ENCODE peak calls at places on chromosomes 11 and 22, in four cellular contexts. One of them, this sample, is unnamed. For H3K79me2, the result is how much of the 10 kb centered on the place peaks cover.

GRCh38 chr22:31305194-31305593 is 12.9 kb upstream of the PIK3IP1 start:
- DNase-seq in H1: no peak
- DNase-seq in astrocyte: no peak
- DNase-seq in SK-N-SH: no peak
- DNase-seq in this sample: no peak

GRCh38 chr11:68988486-68988885 is 7.7 kb upstream of the MRGPRD start:
- DNase-seq in H1: no peak
- DNase-seq in SK-N-SH: no peak
- DNase-seq in astrocyte: no peak
- DNase-seq in this sample: no peak

GRCh38 chr11:45960387-45961110 is 38.1 kb downstream of the LARGE2 start:
- DNase-seq in SK-N-SH: no peak
- DNase-seq in astrocyte: no peak
- DNase-seq in H1: no peak
- DNase-seq in this sample: no peak

GRCh38 chr11:75170463-75171201 is 19.7 kb downstream of the SLCO2B1 start:
- DNase-seq in astrocyte: no peak
- DNase-seq in SK-N-SH: no peak
- DNase-seq in H1: no peak
- DNase-seq in this sample: no peak

GRCh38 chr11:123429851-123430735 is at the start of gene GRAMD1B:
- DNase-seq in SK-N-SH: peak
- DNase-seq in H1: peak
- DNase-seq in astrocyte: peak
- DNase-seq in this sample: peak

GRCh38 chr11:74670171-74670570 is 61.1 kb downstream of the CHRDL2 start:
- DNase-seq in H1: peak
- DNase-seq in SK-N-SH: no peak
- DNase-seq in astrocyte: no peak
- DNase-seq in this sample: no peak

GRCh38 chr11:28108909-28109308 is 721 bp downstream of the METTL15 start:
- DNase-seq in H1: no peak
- DNase-seq in SK-N-SH: no peak
- DNase-seq in astrocyte: no peak
- DNase-seq in this sample: peak

GRCh38 chr11:128365044-128365443 is 222.3 kb downstream of the ETS1 start:
- DNase-seq in SK-N-SH: no peak
- DNase-seq in H1: no peak
- DNase-seq in astrocyte: peak
- DNase-seq in this sample: peak

GRCh38 chr11:14455648-14456430 is 43.8 kb downstream of the COPB1 start:
- DNase-seq in H1: no peak
- DNase-seq in SK-N-SH: no peak
- DNase-seq in astrocyte: no peak
- DNase-seq in this sample: peak

GRCh38 chr11:94826415-94826814 is 58.3 kb downstream of the AMOTL1 start:
- DNase-seq in astrocyte: no peak
- DNase-seq in SK-N-SH: no peak
- DNase-seq in H1: no peak
- DNase-seq in this sample: no peak

GRCh38 chr11:77617892-77618291 is 19.7 kb downstream of the CLNS1A start:
- DNase-seq in astrocyte: peak
- DNase-seq in SK-N-SH: no peak
- DNase-seq in H1: no peak
- DNase-seq in this sample: no peak

GRCh38 chr11:665707-666281 is 28.7 kb downstream of the DRD4 start:
- DNase-seq in H1: no peak
- DNase-seq in SK-N-SH: no peak
- DNase-seq in astrocyte: peak
- DNase-seq in this sample: no peak

GRCh38 chr11:6932150-6932549 is 5.9 kb downstream of the ZNF215 start:
- DNase-seq in H1: no peak
- DNase-seq in SK-N-SH: no peak
- DNase-seq in astrocyte: no peak
- DNase-seq in this sample: no peak

GRCh38 chr11:113773092-113773415 is 438 bp downstream of the ZW10 start:
- DNase-seq in astrocyte: peak
- DNase-seq in H1: no peak
- DNase-seq in SK-N-SH: no peak
- DNase-seq in this sample: no peak

GRCh38 chr11:101061606-101062005 is 68.0 kb downstream of the PGR start:
- DNase-seq in astrocyte: peak
- DNase-seq in SK-N-SH: no peak
- DNase-seq in H1: no peak
- DNase-seq in this sample: no peak

GRCh38 chr11:75490221-75491181 is 35.2 kb downstream of the GDPD5 start:
- DNase-seq in SK-N-SH: no peak
- DNase-seq in astrocyte: peak
- DNase-seq in H1: peak
- DNase-seq in this sample: peak

GRCh38 chr11:76752321-76753175 is 30.6 kb upstream of the TSKU start:
- DNase-seq in SK-N-SH: peak
- DNase-seq in H1: no peak
- DNase-seq in astrocyte: peak
- DNase-seq in this sample: no peak

GRCh38 chr11:363948-364761 is 5.1 kb upstream of the B4GALNT4 start:
- DNase-seq in SK-N-SH: peak
- DNase-seq in astrocyte: no peak
- DNase-seq in H1: peak
- DNase-seq in this sample: peak

GRCh38 chr11:130214861-130215530 is 55.4 kb downstream of the ST14 start:
- DNase-seq in astrocyte: no peak
- DNase-seq in SK-N-SH: no peak
- DNase-seq in H1: no peak
- DNase-seq in this sample: no peak

GRCh38 chr11:47843354-47844060 is 4.6 kb downstream of the NUP160 start:
- DNase-seq in SK-N-SH: no peak
- DNase-seq in H1: no peak
- DNase-seq in astrocyte: no peak
- DNase-seq in this sample: no peak

GRCh38 chr11:69293819-69294505 is at the start of gene MYEOV:
- DNase-seq in astrocyte: no peak
- DNase-seq in H1: peak
- DNase-seq in SK-N-SH: peak
- DNase-seq in this sample: peak

GRCh38 chr11:123116486-123116885 is 54.5 kb upstream of the HSPA8 start:
- DNase-seq in H1: no peak
- DNase-seq in astrocyte: no peak
- DNase-seq in SK-N-SH: no peak
- DNase-seq in this sample: no peak

GRCh38 chr11:132686827-132687370 is 845.4 kb downstream of the OPCML start:
- DNase-seq in SK-N-SH: no peak
- DNase-seq in H1: no peak
- DNase-seq in astrocyte: no peak
- DNase-seq in this sample: peak

GRCh38 chr11:117145393-117145761 is 1.3 kb downstream of the PAFAH1B2 start:
- DNase-seq in SK-N-SH: peak
- DNase-seq in astrocyte: peak
- DNase-seq in H1: no peak
- DNase-seq in this sample: peak

GRCh38 chr11:6431861-6432260 is 8.9 kb downstream of the HPX start:
- DNase-seq in astrocyte: peak
- DNase-seq in SK-N-SH: no peak
- DNase-seq in H1: no peak
- DNase-seq in this sample: no peak

GRCh38 chr11:17531818-17532131 is 12.4 kb downstream of the USH1C start:
- DNase-seq in H1: no peak
- DNase-seq in astrocyte: no peak
- DNase-seq in SK-N-SH: no peak
- DNase-seq in this sample: no peak

GRCh38 chr11:64235427-64236161 is 1.2 kb downstream of the VEGFB start:
- DNase-seq in SK-N-SH: no peak
- DNase-seq in H1: no peak
- DNase-seq in astrocyte: no peak
- DNase-seq in this sample: no peak
- H3K9ac ChIP-seq in SK-N-SH: peak
- H3K9ac ChIP-seq in H1: no peak
- H3K9ac ChIP-seq in astrocyte: peak
- H3K9ac ChIP-seq in this sample: peak

DNA sequence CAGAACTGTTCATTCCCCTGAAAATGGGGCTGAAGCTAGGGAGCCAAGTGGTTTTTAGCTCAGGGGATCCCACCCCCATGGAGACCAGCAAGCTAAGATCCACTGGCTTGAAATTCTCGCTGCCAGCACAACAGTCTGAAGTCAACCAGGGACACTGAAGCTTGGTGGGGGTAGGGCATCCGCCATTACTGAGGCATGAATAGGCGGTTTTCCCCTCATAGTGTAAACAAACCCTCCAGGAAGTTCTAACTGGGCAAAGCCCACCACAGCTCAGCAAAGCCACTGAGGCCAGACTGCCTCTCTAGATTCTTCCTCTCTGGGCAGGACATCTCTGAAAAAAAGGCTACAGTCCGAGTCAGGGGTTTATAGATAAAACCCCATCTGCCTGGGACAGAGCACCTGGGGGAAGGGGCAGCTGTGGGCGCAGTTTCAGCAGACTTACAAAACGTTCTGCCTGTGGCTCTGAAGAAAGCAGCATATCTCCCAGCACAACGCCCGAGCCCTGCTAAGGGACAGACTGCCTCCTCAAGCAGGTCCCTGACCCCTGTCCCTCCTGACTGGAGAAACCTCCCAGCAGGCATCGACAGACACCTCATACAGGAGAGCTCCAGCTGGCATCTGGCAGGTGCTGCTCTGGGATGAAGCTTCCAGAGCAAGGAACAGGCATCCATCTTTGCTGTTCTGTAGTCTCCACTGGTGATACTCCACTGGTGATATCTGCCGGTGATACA is 32.7 kb downstream of the GAB4 start:
- DNase-seq in H1: no peak
- DNase-seq in SK-N-SH: no peak
- DNase-seq in astrocyte: no peak
- DNase-seq in this sample: no peak
- H3K79me2 ChIP-seq in H1: under half
- H3K79me2 ChIP-seq in SK-N-SH: under half
- H3K79me2 ChIP-seq in astrocyte: under half
- H3K79me2 ChIP-seq in this sample: under half

DNA sequence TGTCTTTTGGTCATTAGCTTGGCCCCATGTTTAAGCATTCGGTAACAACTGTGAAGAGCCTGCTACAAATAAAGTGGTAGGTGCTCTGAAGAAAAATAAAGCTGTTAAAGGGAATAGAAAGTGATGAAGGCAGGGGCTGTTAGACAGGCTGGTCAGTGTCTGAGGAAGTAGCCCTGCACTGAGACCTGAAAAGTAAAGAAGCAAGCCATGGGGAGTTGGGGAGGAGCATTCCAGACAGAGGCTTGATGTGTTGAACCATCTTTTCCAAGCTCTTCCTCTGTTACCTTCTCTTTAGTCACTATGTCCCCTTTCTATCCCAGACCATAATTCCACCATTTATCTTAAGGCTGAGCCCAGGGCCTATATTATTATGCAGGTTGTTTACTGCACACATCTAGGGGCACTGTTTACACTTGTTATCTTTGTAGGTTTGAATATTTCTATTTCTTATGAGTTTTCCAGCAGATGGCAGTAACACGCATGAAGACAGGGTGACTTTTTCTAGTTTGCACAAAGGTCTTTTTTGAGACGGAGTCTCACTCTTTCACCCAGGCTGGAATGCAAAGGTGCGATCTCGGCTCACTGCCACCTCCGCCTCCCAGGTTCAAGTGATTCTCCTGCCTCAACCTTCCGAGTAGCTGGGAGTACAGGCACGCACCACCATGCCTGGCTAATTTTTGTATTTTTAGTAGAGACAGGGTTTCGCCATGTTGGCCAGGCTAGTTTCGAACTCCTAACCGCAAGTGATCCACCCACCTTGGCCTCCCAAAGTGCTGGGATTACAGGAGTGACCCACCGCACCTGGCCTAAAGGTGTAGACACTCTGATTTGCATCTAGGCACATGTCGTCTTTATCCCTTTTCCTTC is 23.0 kb downstream of the ZFTA start:
- DNase-seq in SK-N-SH: no peak
- DNase-seq in H1: no peak
- DNase-seq in astrocyte: no peak
- DNase-seq in this sample: peak
- TF ChIP-seq CTCF in SK-N-SH: peak
- TF ChIP-seq CTCF in H1: no peak
- TF ChIP-seq CTCF in astrocyte: peak
- TF ChIP-seq CTCF in this sample: peak

GRCh38 chr22:46586531-46587011 is 33.6 kb upstream of the GRAMD4 start:
- DNase-seq in SK-N-SH: no peak
- DNase-seq in astrocyte: no peak
- DNase-seq in H1: no peak
- DNase-seq in this sample: no peak
- H3K9ac ChIP-seq in SK-N-SH: no peak
- H3K9ac ChIP-seq in astrocyte: no peak
- H3K9ac ChIP-seq in H1: no peak
- H3K9ac ChIP-seq in this sample: no peak

DNA sequence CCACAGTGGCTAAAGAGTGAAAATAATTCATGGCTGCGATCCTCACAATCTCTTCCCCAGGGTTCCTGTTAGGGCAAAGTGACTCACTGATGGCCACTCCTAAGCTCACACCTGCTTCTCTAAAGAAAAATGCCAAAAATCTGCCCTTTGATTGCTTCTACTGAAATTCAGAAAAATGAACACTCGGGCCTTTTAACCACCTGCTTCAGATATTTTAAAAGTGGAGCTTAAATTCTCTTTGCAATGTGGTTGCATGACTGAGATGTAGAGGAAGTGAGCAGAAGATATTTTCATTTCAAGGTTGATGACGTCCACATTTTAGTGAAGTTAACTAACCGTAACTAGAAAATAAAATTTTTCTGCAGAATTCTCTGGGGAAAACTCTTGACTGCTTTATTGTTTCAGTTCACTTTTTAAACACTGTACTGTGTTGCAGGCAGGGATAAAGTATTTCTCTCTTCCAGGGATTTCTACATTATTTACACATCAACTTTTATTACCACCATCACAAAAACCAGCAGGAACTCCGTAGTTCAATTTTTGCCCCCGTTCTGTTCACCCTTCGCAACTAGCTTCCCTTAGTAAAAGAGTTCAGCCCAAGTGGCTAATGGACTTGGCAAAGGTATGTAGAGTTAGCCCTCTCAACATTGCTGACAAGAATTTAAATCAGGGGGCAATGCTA is 8.5 kb downstream of the RAB30 start:
- DNase-seq in H1: no peak
- DNase-seq in astrocyte: peak
- DNase-seq in SK-N-SH: no peak
- DNase-seq in this sample: no peak
- H3K79me2 ChIP-seq in H1: under half
- H3K79me2 ChIP-seq in astrocyte: half or more
- H3K79me2 ChIP-seq in SK-N-SH: half or more
- H3K79me2 ChIP-seq in this sample: under half

DNA sequence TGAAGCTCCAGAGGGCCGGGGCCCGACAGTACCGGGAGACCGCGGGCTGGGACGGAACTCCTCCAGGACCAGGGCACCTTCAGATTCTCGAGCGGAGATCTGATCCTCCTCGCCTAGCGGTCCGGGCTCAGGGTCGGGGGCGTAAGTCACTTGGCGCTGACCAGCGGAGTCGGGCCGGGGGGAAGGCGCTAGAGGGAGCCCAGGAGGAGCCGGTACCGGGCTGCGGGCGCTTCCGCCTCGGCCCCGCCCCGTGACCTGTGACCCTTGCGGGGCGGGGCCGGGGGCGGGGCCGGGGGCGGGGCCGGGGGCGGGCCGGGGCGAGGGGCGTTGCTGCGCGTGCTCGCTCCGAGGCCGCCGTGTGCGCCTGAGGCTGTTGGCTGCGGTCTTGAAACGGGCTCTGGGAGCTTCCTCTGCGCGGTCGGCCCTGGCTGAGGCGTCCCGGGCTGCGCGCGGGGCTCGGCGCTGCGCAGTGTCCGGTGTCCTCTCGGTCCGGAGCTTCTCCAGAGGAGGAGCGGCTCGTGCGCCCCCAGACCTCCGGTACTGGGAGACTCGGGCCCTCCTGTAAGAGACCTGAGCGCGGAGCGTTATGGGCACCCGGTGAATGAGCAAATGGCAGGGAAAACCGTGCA is at the start of gene ARSA:
- DNase-seq in SK-N-SH: peak
- DNase-seq in H1: peak
- DNase-seq in astrocyte: peak
- DNase-seq in this sample: peak
- TF ChIP-seq CTCF in SK-N-SH: peak
- TF ChIP-seq CTCF in H1: peak
- TF ChIP-seq CTCF in astrocyte: no peak
- TF ChIP-seq CTCF in this sample: peak

This sample was measured in endothelial cell of umbilical vein.